ENCODE peak calls at places on chromosomes 2 and 18, in four cellular contexts. I is lower lobe of right lung, J is chondrocyte, Y is PC-9. U is an unnamed sample.

GRCh38 chr18:55338955-55339662 is 248.9 kb downstream of the TCF4 start:
- DNase-seq in I (no peak), J (no peak), Y (no peak), U (no peak)

GRCh38 chr2:11465110-11465484 is 864 bp downstream of the E2F6 start:
- DNase-seq in I (no peak), J (no peak), Y (no peak), U (no peak)

GRCh38 chr2:3130444-3130843 is 247.2 kb downstream of the EIPR1 start:
- DNase-seq in I (no peak), J (no peak), Y (no peak), U (no peak)

GRCh38 chr2:38394041-38394440 is 17.0 kb upstream of the ATL2 start:
- DNase-seq in I (no peak), J (no peak), Y (no peak), U (no peak)

GRCh38 chr2:194867328-194867727 is 789.7 kb upstream of the SLC39A10 start:
- DNase-seq in I (no peak), J (no peak), Y (no peak), U (peak; percentile 4)

GRCh38 chr2:68643874-68644485 is 601 bp downstream of the PROKR1 start:
- DNase-seq in I (no peak), J (no peak), Y (no peak), U (no peak)

GRCh38 chr18:39959839-39960238 is 1995.2 kb upstream of the PIK3C3 start:
- DNase-seq in I (no peak), J (no peak), Y (no peak), U (no peak)

GRCh38 chr2:239762742-239763269 is 262.3 kb downstream of the NDUFA10 start:
- DNase-seq in I (no peak), J (peak; percentile 38), Y (no peak), U (no peak)

GRCh38 chr18:25102657-25103056 is 249.3 kb downstream of the ZNF521 start:
- DNase-seq in I (no peak), J (no peak), Y (no peak), U (no peak)

GRCh38 chr18:48050176-48050575 is 119.7 kb upstream of the SMAD2 start:
- DNase-seq in I (peak; percentile 64), J (no peak), Y (peak; percentile 57), U (no peak)

GRCh38 chr2:158965731-158966130 is 2.7 kb upstream of the TANC1 start:
- DNase-seq in I (no peak), J (no peak), Y (no peak), U (no peak)

GRCh38 chr2:183037281-183037659 is 987 bp downstream of the NCKAP1 start:
- DNase-seq in I (no peak), J (no peak), Y (peak; percentile 81), U (no peak)

GRCh38 chr2:70978388-70979357 is at the start of gene ANKRD53:
- DNase-seq in I (peak; percentile 60), J (no peak), Y (no peak), U (peak; percentile 70)

GRCh38 chr18:61731693-61732376 is 161.0 kb downstream of the RNF152 start:
- DNase-seq in I (no peak), J (no peak), Y (no peak), U (no peak)

DNA sequence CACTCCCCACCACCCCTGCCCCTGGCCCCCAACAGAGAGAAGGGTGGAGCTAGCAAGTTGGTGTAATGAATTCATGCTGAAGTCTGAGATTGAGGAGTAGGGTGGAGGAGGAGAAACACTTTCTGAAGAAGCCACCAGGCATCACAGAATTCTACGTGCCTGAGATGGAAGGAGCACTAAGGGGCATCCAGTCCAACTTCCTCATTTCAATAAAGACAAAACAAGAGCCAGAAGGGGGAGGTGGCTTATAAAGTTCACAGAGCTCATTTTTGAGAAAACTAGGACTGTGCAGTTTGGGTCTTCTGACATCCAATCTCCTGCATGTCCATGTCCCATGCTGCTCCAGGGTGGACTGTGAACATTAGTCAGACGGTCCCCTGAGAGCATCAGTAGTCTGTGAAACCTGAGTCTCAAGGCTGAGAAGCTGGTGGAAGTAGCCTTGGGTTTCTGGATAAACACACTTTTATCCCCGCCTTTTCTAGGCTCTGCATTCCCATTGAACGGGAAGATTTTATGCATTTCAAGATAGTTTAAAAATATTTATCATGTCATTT is 77.7 kb downstream of the TRIM43 start:
- DNase-seq in I (no peak), J (no peak), Y (no peak), U (no peak)
- TF ChIP-seq CTCF in I (no peak), J (no peak), Y (no peak), U (no peak)

GRCh38 chr2:118269408-118270051 is 181.3 kb downstream of the INSIG2 start:
- DNase-seq in I (peak; percentile 47), J (no peak), Y (no peak), U (no peak)
- TF ChIP-seq CTCF in I (peak; percentile 31), J (no peak), Y (peak; percentile 63), U (no peak)

GRCh38 chr2:26574066-26574899 is 66.9 kb downstream of the CIB4 start:
- DNase-seq in I (no peak), J (peak; percentile 51), Y (no peak), U (no peak)

GRCh38 chr2:26574900-26575560 is 66.1 kb downstream of the CIB4 start:
- DNase-seq in I (no peak), J (peak; percentile 61), Y (no peak), U (no peak)

GRCh38 chr2:26577442-26578433 is 63.4 kb downstream of the CIB4 start:
- DNase-seq in I (peak; percentile 77), J (peak; percentile 66), Y (peak; percentile 42), U (peak; percentile 85)

GRCh38 chr2:26576565-26577441 is 64.4 kb downstream of the CIB4 start:
- DNase-seq in I (no peak), J (peak; percentile 66), Y (peak; percentile 47), U (no peak)

GRCh38 chr2:26575836-26576564 is 65.2 kb downstream of the CIB4 start:
- DNase-seq in I (no peak), J (peak; percentile 69), Y (no peak), U (no peak)
- TF ChIP-seq CTCF in I (no peak), J (no peak), Y (no peak), U (no peak)

GRCh38 chr2:150599889-150600288 is 112.4 kb upstream of the RND3 start:
- DNase-seq in I (no peak), J (no peak), Y (no peak), U (no peak)
- TF ChIP-seq CTCF in I (peak; percentile 10), J (peak; percentile 63), Y (no peak), U (no peak)

DNA sequence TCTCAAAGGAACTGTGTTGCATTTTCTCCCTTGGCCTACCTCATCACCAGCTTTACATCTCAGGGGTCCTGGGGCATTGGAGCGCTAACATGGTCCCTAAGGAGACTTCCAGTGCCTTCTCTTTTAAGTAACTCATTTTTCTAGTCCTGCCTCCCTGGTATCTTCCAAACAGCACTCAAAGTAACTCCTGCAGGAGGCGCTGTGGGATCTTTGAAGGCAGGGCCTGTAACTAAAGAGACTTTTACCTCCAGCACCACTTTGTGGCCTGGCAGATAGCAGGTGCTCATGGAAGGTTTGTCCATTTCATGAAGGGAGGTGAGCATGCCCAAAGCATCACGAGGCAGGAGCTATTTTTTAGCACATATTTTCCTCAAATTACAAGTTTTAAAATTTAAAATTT is 411.0 kb upstream of the GYPC start:
- DNase-seq in I (peak; percentile 49), J (no peak), Y (no peak), U (peak; percentile 36)
- TF ChIP-seq CTCF in I (peak; percentile 47), J (peak; percentile 78), Y (peak; percentile 63), U (peak; percentile 59)

GRCh38 chr18:65749881-65750280 is 931 bp upstream of the CDH7 start:
- DNase-seq in I (no peak), J (no peak), Y (no peak), U (no peak)
- TF ChIP-seq CTCF in I (no peak), J (no peak), Y (no peak), U (no peak)

GRCh38 chr2:13195270-13195669 is 478.5 kb downstream of the TRIB2 start:
- DNase-seq in I (no peak), J (no peak), Y (no peak), U (no peak)

GRCh38 chr2:13193075-13193474 is 476.3 kb downstream of the TRIB2 start:
- DNase-seq in I (no peak), J (no peak), Y (peak; percentile 41), U (no peak)

GRCh38 chr2:13193900-13194299 is 477.2 kb downstream of the TRIB2 start:
- DNase-seq in I (no peak), J (no peak), Y (no peak), U (peak; percentile 13)
- TF ChIP-seq CTCF in I (peak; percentile 18), J (peak; percentile 78), Y (peak; percentile 69), U (no peak)

GRCh38 chr2:102233132-102233884 is 46.5 kb downstream of the IL1RL2 start:
- DNase-seq in I (no peak), J (no peak), Y (no peak), U (no peak)

GRCh38 chr2:102236132-102236531 is 49.3 kb downstream of the IL1RL2 start:
- DNase-seq in I (no peak), J (no peak), Y (no peak), U (no peak)

GRCh38 chr2:102237176-102237575 is 50.4 kb downstream of the IL1RL2 start:
- DNase-seq in I (no peak), J (no peak), Y (no peak), U (no peak)

GRCh38 chr2:102235042-102235473 is 48.2 kb downstream of the IL1RL2 start:
- DNase-seq in I (no peak), J (no peak), Y (no peak), U (no peak)

GRCh38 chr2:102235491-102235890 is 48.7 kb downstream of the IL1RL2 start:
- DNase-seq in I (no peak), J (no peak), Y (no peak), U (no peak)
- TF ChIP-seq CTCF in I (peak; percentile 40), J (no peak), Y (peak; percentile 46), U (no peak)